ENCODE peak calls at places on chromosomes 6 and 20, in nine cellular contexts. One of them, this sample, is unnamed.
A peak's percentile ranks its signal among the peaks of the same experiment; 100 is the strongest.

GRCh38 chr6:56730663-56731529 is 88.2 kb upstream of the DST start:
- DNase-seq in fibroblast of mammary gland: peak; percentile 79
- DNase-seq in OCI-LY7: no peak
- DNase-seq in ovary: no peak
- DNase-seq in mesendoderm: no peak
- DNase-seq in A549: no peak
- DNase-seq in astrocyte of the spinal cord: peak; percentile 83
- DNase-seq in left lung: no peak
- DNase-seq in WERI-Rb-1: no peak
- DNase-seq in this sample: no peak

GRCh38 chr6:134134654-134135053 is 82.2 kb upstream of the SLC2A12 start:
- DNase-seq in fibroblast of mammary gland: no peak
- DNase-seq in left lung: no peak
- DNase-seq in OCI-LY7: no peak
- DNase-seq in WERI-Rb-1: peak; percentile 72
- DNase-seq in A549: no peak
- DNase-seq in astrocyte of the spinal cord: no peak
- DNase-seq in ovary: no peak
- DNase-seq in mesendoderm: no peak
- DNase-seq in this sample: no peak

GRCh38 chr6:1404066-1404712 is 14.8 kb downstream of the FOXF2 start:
- DNase-seq in astrocyte of the spinal cord: peak; percentile 58
- DNase-seq in OCI-LY7: no peak
- DNase-seq in mesendoderm: no peak
- DNase-seq in ovary: no peak
- DNase-seq in A549: no peak
- DNase-seq in left lung: no peak
- DNase-seq in WERI-Rb-1: no peak
- DNase-seq in fibroblast of mammary gland: peak; percentile 41
- DNase-seq in this sample: no peak

GRCh38 chr6:134077301-134077700 is 24.9 kb upstream of the SLC2A12 start:
- DNase-seq in left lung: no peak
- DNase-seq in fibroblast of mammary gland: no peak
- DNase-seq in astrocyte of the spinal cord: peak; percentile 51
- DNase-seq in OCI-LY7: no peak
- DNase-seq in A549: no peak
- DNase-seq in WERI-Rb-1: no peak
- DNase-seq in ovary: no peak
- DNase-seq in mesendoderm: no peak
- DNase-seq in this sample: no peak

GRCh38 chr20:49888341-49889244 is 26.7 kb downstream of the SPATA2 start:
- DNase-seq in fibroblast of mammary gland: peak; percentile 54
- DNase-seq in OCI-LY7: peak; percentile 77
- DNase-seq in left lung: no peak
- DNase-seq in ovary: peak; percentile 53
- DNase-seq in A549: peak; percentile 77
- DNase-seq in WERI-Rb-1: peak; percentile 72
- DNase-seq in astrocyte of the spinal cord: peak; percentile 67
- DNase-seq in mesendoderm: peak; percentile 89
- DNase-seq in this sample: peak; percentile 28

GRCh38 chr20:52746768-52747167 is 225.4 kb upstream of the TSHZ2 start:
- DNase-seq in WERI-Rb-1: no peak
- DNase-seq in astrocyte of the spinal cord: no peak
- DNase-seq in A549: no peak
- DNase-seq in fibroblast of mammary gland: no peak
- DNase-seq in ovary: no peak
- DNase-seq in left lung: no peak
- DNase-seq in mesendoderm: no peak
- DNase-seq in OCI-LY7: no peak
- DNase-seq in this sample: no peak

GRCh38 chr6:53239526-53239925 is 90.9 kb upstream of the GCM1 start:
- DNase-seq in mesendoderm: no peak
- DNase-seq in ovary: no peak
- DNase-seq in OCI-LY7: no peak
- DNase-seq in A549: no peak
- DNase-seq in astrocyte of the spinal cord: no peak
- DNase-seq in left lung: no peak
- DNase-seq in WERI-Rb-1: no peak
- DNase-seq in fibroblast of mammary gland: no peak
- DNase-seq in this sample: no peak

GRCh38 chr20:60728705-60729104 is 523.4 kb upstream of the CDH4 start:
- DNase-seq in OCI-LY7: no peak
- DNase-seq in mesendoderm: no peak
- DNase-seq in A549: no peak
- DNase-seq in ovary: no peak
- DNase-seq in astrocyte of the spinal cord: no peak
- DNase-seq in WERI-Rb-1: no peak
- DNase-seq in left lung: no peak
- DNase-seq in fibroblast of mammary gland: no peak
- DNase-seq in this sample: no peak

GRCh38 chr6:130780137-130780536 is 47.1 kb upstream of the SMLR1 start:
- DNase-seq in astrocyte of the spinal cord: no peak
- DNase-seq in mesendoderm: no peak
- DNase-seq in A549: no peak
- DNase-seq in WERI-Rb-1: no peak
- DNase-seq in OCI-LY7: no peak
- DNase-seq in left lung: no peak
- DNase-seq in fibroblast of mammary gland: peak; percentile 23
- DNase-seq in ovary: no peak
- DNase-seq in this sample: no peak

GRCh38 chr6:17928514-17929430 is 58.7 kb downstream of the KIF13A start:
- DNase-seq in ovary: no peak
- DNase-seq in OCI-LY7: no peak
- DNase-seq in left lung: no peak
- DNase-seq in A549: no peak
- DNase-seq in mesendoderm: no peak
- DNase-seq in astrocyte of the spinal cord: no peak
- DNase-seq in fibroblast of mammary gland: peak; percentile 51
- DNase-seq in WERI-Rb-1: no peak
- DNase-seq in this sample: no peak

GRCh38 chr6:28282923-28283322 is 1.6 kb downstream of the PGBD1 start:
- DNase-seq in fibroblast of mammary gland: peak; percentile 22
- DNase-seq in ovary: no peak
- DNase-seq in left lung: no peak
- DNase-seq in OCI-LY7: no peak
- DNase-seq in A549: no peak
- DNase-seq in WERI-Rb-1: no peak
- DNase-seq in mesendoderm: no peak
- DNase-seq in astrocyte of the spinal cord: peak; percentile 11
- DNase-seq in this sample: no peak
- H3K4me3 ChIP-seq in fibroblast of mammary gland: no peak overlapping the region
- H3K4me3 ChIP-seq in ovary: no peak overlapping the region
- H3K4me3 ChIP-seq in left lung: peak overlapping the region; percentile 56
- H3K4me3 ChIP-seq in OCI-LY7: no peak overlapping the region
- H3K4me3 ChIP-seq in A549: no peak overlapping the region
- H3K4me3 ChIP-seq in WERI-Rb-1: no peak overlapping the region
- H3K4me3 ChIP-seq in mesendoderm: no peak overlapping the region
- H3K4me3 ChIP-seq in astrocyte of the spinal cord: no peak overlapping the region
- H3K4me3 ChIP-seq in this sample: no peak overlapping the region

GRCh38 chr6:2768696-2769095 is 3.5 kb downstream of the WRNIP1 start:
- DNase-seq in OCI-LY7: no peak
- DNase-seq in fibroblast of mammary gland: no peak
- DNase-seq in mesendoderm: no peak
- DNase-seq in ovary: no peak
- DNase-seq in WERI-Rb-1: no peak
- DNase-seq in astrocyte of the spinal cord: no peak
- DNase-seq in left lung: no peak
- DNase-seq in A549: no peak
- DNase-seq in this sample: no peak

GRCh38 chr6:2767327-2767985 is 2.3 kb downstream of the WRNIP1 start:
- DNase-seq in mesendoderm: no peak
- DNase-seq in astrocyte of the spinal cord: no peak
- DNase-seq in A549: no peak
- DNase-seq in ovary: no peak
- DNase-seq in fibroblast of mammary gland: no peak
- DNase-seq in left lung: no peak
- DNase-seq in OCI-LY7: peak; percentile 7
- DNase-seq in WERI-Rb-1: no peak
- DNase-seq in this sample: no peak

GRCh38 chr6:2766767-2767314 is 1.6 kb downstream of the WRNIP1 start:
- DNase-seq in ovary: no peak
- DNase-seq in OCI-LY7: no peak
- DNase-seq in left lung: no peak
- DNase-seq in mesendoderm: no peak
- DNase-seq in astrocyte of the spinal cord: peak; percentile 33
- DNase-seq in fibroblast of mammary gland: no peak
- DNase-seq in WERI-Rb-1: no peak
- DNase-seq in A549: no peak
- DNase-seq in this sample: no peak

GRCh38 chr6:2765896-2766766 is 938 bp downstream of the WRNIP1 start:
- DNase-seq in left lung: peak; percentile 91
- DNase-seq in WERI-Rb-1: peak; percentile 81
- DNase-seq in fibroblast of mammary gland: no peak
- DNase-seq in astrocyte of the spinal cord: peak; percentile 42
- DNase-seq in OCI-LY7: peak; percentile 66
- DNase-seq in A549: peak; percentile 23
- DNase-seq in ovary: peak; percentile 36
- DNase-seq in mesendoderm: peak; percentile 61
- DNase-seq in this sample: peak; percentile 17

GRCh38 chr6:2768125-2768524 is 2.9 kb downstream of the WRNIP1 start:
- DNase-seq in OCI-LY7: peak; percentile 8
- DNase-seq in WERI-Rb-1: no peak
- DNase-seq in ovary: no peak
- DNase-seq in A549: no peak
- DNase-seq in mesendoderm: no peak
- DNase-seq in fibroblast of mammary gland: no peak
- DNase-seq in left lung: no peak
- DNase-seq in astrocyte of the spinal cord: no peak
- DNase-seq in this sample: no peak
- H3K4me3 ChIP-seq in OCI-LY7: peak overlapping the region; percentile 91
- H3K4me3 ChIP-seq in WERI-Rb-1: no peak overlapping the region
- H3K4me3 ChIP-seq in ovary: no peak overlapping the region
- H3K4me3 ChIP-seq in A549: peak overlapping the region; percentile 96
- H3K4me3 ChIP-seq in mesendoderm: no peak overlapping the region
- H3K4me3 ChIP-seq in fibroblast of mammary gland: peak overlapping the region; percentile 93
- H3K4me3 ChIP-seq in left lung: peak overlapping the region; percentile 89
- H3K4me3 ChIP-seq in astrocyte of the spinal cord: no peak overlapping the region
- H3K4me3 ChIP-seq in this sample: no peak overlapping the region

DNA sequence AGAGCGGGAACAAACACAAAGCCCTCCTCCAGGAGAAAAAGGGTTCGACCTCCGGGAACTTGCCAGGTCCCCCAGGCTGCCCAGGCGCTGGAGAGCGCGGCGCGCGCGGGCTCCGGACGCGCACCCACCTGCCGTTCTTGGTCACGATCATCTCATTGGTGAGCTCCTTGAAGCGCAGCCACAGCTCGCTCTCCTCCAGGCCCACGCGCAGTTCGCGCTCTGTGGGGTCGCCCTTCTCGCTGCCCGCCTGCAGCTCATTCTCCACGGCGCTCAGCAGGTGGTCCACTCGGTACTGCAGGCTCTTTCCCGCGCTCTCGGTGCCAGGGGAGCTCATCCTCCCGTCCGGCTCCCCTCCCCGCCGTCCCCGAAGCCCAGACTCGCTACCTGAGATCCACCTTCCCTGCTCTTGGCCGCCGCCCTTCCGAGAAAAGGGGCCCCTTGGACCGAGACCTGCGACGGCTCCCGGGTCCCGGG is 356 bp downstream of the TBXT start:
- DNase-seq in WERI-Rb-1: peak; percentile 33
- DNase-seq in OCI-LY7: no peak
- DNase-seq in astrocyte of the spinal cord: no peak
- DNase-seq in ovary: no peak
- DNase-seq in mesendoderm: peak; percentile 65
- DNase-seq in fibroblast of mammary gland: no peak
- DNase-seq in A549: no peak
- DNase-seq in left lung: no peak
- DNase-seq in this sample: no peak
- H3K4me3 ChIP-seq in WERI-Rb-1: peak overlapping the region; percentile 68
- H3K4me3 ChIP-seq in OCI-LY7: peak overlapping the region; percentile 72
- H3K4me3 ChIP-seq in astrocyte of the spinal cord: no peak overlapping the region
- H3K4me3 ChIP-seq in ovary: no peak overlapping the region
- H3K4me3 ChIP-seq in mesendoderm: peak overlapping the region; percentile 78
- H3K4me3 ChIP-seq in fibroblast of mammary gland: no peak overlapping the region
- H3K4me3 ChIP-seq in A549: peak overlapping the region; percentile 48
- H3K4me3 ChIP-seq in left lung: no peak overlapping the region
- H3K4me3 ChIP-seq in this sample: no peak overlapping the region

GRCh38 chr6:36984581-36985383 is 1.2 kb downstream of the MTCH1 start:
- DNase-seq in fibroblast of mammary gland: peak; percentile 78
- DNase-seq in ovary: peak; percentile 74
- DNase-seq in astrocyte of the spinal cord: peak; percentile 64
- DNase-seq in WERI-Rb-1: peak; percentile 79
- DNase-seq in mesendoderm: peak; percentile 92
- DNase-seq in A549: no peak
- DNase-seq in OCI-LY7: no peak
- DNase-seq in left lung: no peak
- DNase-seq in this sample: peak; percentile 60

GRCh38 chr6:36983538-36983937 is 2.5 kb downstream of the MTCH1 start:
- DNase-seq in A549: no peak
- DNase-seq in fibroblast of mammary gland: no peak
- DNase-seq in mesendoderm: no peak
- DNase-seq in ovary: no peak
- DNase-seq in astrocyte of the spinal cord: no peak
- DNase-seq in left lung: no peak
- DNase-seq in WERI-Rb-1: no peak
- DNase-seq in OCI-LY7: no peak
- DNase-seq in this sample: no peak

GRCh38 chr6:36986704-36987047 is 680 bp upstream of the MTCH1 start:
- DNase-seq in mesendoderm: no peak
- DNase-seq in ovary: no peak
- DNase-seq in WERI-Rb-1: no peak
- DNase-seq in OCI-LY7: peak; percentile 48
- DNase-seq in left lung: no peak
- DNase-seq in astrocyte of the spinal cord: no peak
- DNase-seq in A549: no peak
- DNase-seq in fibroblast of mammary gland: no peak
- DNase-seq in this sample: no peak

GRCh38 chr6:36985384-36985962 is 523 bp downstream of the MTCH1 start:
- DNase-seq in fibroblast of mammary gland: no peak
- DNase-seq in ovary: peak; percentile 56
- DNase-seq in WERI-Rb-1: no peak
- DNase-seq in left lung: no peak
- DNase-seq in OCI-LY7: no peak
- DNase-seq in mesendoderm: no peak
- DNase-seq in A549: no peak
- DNase-seq in astrocyte of the spinal cord: no peak
- DNase-seq in this sample: no peak

DNA sequence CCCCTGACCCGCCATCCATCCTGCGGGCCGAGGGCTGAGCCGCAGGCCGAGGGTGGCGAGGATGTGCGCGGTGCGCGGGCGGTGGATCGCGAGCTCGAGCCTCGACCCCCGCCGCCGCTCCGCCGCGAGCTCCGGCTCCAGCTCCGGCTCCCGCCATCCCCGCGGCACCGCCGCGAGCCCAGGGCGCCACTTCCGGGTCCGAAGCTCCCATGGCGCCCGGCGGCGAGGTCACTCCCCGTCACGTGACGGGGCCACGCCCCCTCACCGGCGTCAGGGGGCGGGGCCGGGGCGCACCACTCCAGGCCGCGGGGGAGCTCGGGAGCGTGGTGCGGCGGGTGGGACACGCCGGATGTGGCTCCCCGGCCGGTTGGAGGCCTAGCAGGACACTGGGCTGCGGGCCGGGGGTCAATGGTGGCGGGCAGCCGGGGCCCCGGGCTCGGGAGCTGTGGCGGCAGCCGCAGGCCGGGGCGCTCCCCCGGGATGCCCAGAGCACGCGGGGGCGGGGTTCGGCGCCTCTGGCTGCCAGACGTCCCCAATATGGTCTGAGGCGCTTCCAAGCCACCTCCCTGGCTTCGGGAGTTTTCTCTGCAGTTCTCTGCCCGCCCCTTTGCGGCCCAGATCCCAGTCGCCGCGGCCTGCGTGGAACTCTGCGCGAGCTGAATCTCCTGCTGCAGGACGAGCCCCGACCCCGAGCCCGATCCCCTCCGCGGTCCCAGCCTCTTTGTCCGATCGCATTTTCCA is at the start of gene MTCH1:
- DNase-seq in astrocyte of the spinal cord: peak; percentile 91
- DNase-seq in A549: peak; percentile 76
- DNase-seq in OCI-LY7: peak; percentile 93
- DNase-seq in WERI-Rb-1: peak; percentile 94
- DNase-seq in left lung: peak; percentile 96
- DNase-seq in fibroblast of mammary gland: peak; percentile 82
- DNase-seq in mesendoderm: peak; percentile 92
- DNase-seq in ovary: peak; percentile 90
- DNase-seq in this sample: peak; percentile 81
- H3K4me3 ChIP-seq in astrocyte of the spinal cord: peak within 1 kb of the TSS; percentile 98
- H3K4me3 ChIP-seq in A549: peak within 1 kb of the TSS; percentile 100
- H3K4me3 ChIP-seq in OCI-LY7: peak within 1 kb of the TSS; percentile 98
- H3K4me3 ChIP-seq in WERI-Rb-1: peak within 1 kb of the TSS; percentile 92
- H3K4me3 ChIP-seq in left lung: peak within 1 kb of the TSS; percentile 98
- H3K4me3 ChIP-seq in fibroblast of mammary gland: peak within 1 kb of the TSS; percentile 97
- H3K4me3 ChIP-seq in mesendoderm: peak within 1 kb of the TSS; percentile 99
- H3K4me3 ChIP-seq in ovary: peak within 1 kb of the TSS; percentile 95
- H3K4me3 ChIP-seq in this sample: peak within 1 kb of the TSS; percentile 95